ENCODE peak calls at places on chromosomes 13 and 19, in four cellular contexts. G is neural progenitor cell, I is astrocyte, Y is mammary epithelial cell. V is an unnamed sample.

GRCh38 chr19:55644191-55644833 is 863 bp downstream of the ZNF581 start:
- DNase-seq in G (no peak), I (no peak), Y (no peak), V (peak)

GRCh38 chr13:44231786-44232516 is 141.7 kb upstream of the SERP2 start:
- DNase-seq in G (no peak), I (peak), Y (peak), V (no peak)

GRCh38 chr13:97448503-97449251 is 14.7 kb downstream of the RAP2A start:
- DNase-seq in G (peak), I (no peak), Y (no peak), V (no peak)

GRCh38 chr13:28425796-28426195 is 69.1 kb downstream of the FLT1 start:
- DNase-seq in G (no peak), I (no peak), Y (no peak), V (no peak)

GRCh38 chr19:18223860-18224524 is 2.2 kb downstream of the PDE4C start:
- DNase-seq in G (peak), I (no peak), Y (no peak), V (peak)

GRCh38 chr19:35146746-35147466 is 3.9 kb downstream of the FXYD7 start:
- DNase-seq in G (no peak), I (no peak), Y (no peak), V (no peak)

GRCh38 chr13:83219832-83220231 is 662.4 kb downstream of the SLITRK1 start:
- DNase-seq in G (no peak), I (no peak), Y (no peak), V (no peak)

GRCh38 chr19:6318772-6319171 is 14.6 kb downstream of the ACER1 start:
- DNase-seq in G (no peak), I (peak), Y (peak), V (no peak)

GRCh38 chr13:79374578-79374977 is 31.5 kb downstream of the RBM26 start:
- DNase-seq in G (no peak), I (no peak), Y (no peak), V (no peak)

GRCh38 chr19:45400192-45400591 is 4.7 kb downstream of the PPP1R13L start:
- DNase-seq in G (no peak), I (no peak), Y (peak), V (no peak)

GRCh38 chr13:31912641-31913401 is 118.8 kb upstream of the FRY start:
- DNase-seq in G (no peak), I (no peak), Y (peak), V (no peak)

GRCh38 chr19:36114763-36115452 is at the start of gene POLR2I:
- DNase-seq in G (peak), I (peak), Y (peak), V (peak)

GRCh38 chr19:51948979-51949378 is 21.7 kb downstream of the ZNF613 start:
- DNase-seq in G (no peak), I (peak), Y (no peak), V (no peak)

GRCh38 chr13:97262058-97262457 is 39.9 kb downstream of the MBNL2 start:
- DNase-seq in G (no peak), I (no peak), Y (no peak), V (no peak)

GRCh38 chr13:95124959-95125358 is 176.3 kb downstream of the ABCC4 start:
- DNase-seq in G (no peak), I (no peak), Y (no peak), V (no peak)

GRCh38 chr13:98575876-98576214 is 1.1 kb downstream of the STK24 start:
- DNase-seq in G (no peak), I (no peak), Y (no peak), V (no peak)

GRCh38 chr19:18776288-18776594 is 14.9 kb downstream of the COMP start:
- DNase-seq in G (no peak), I (peak), Y (no peak), V (no peak)

GRCh38 chr19:46537136-46538097 is 41.8 kb upstream of the PNMA8B start:
- DNase-seq in G (peak), I (no peak), Y (peak), V (peak)

GRCh38 chr13:79686441-79686840 is 205.5 kb downstream of the NDFIP2 start:
- DNase-seq in G (no peak), I (no peak), Y (no peak), V (no peak)

GRCh38 chr13:71464673-71465072 is 402.3 kb downstream of the DACH1 start:
- DNase-seq in G (no peak), I (peak), Y (no peak), V (no peak)

GRCh38 chr13:27012482-27013197 is 159.0 kb downstream of the USP12 start:
- DNase-seq in G (no peak), I (peak), Y (peak), V (no peak)

GRCh38 chr19:2188708-2189385 is 25.1 kb downstream of the DOT1L start:
- DNase-seq in G (no peak), I (no peak), Y (no peak), V (no peak)

DNA sequence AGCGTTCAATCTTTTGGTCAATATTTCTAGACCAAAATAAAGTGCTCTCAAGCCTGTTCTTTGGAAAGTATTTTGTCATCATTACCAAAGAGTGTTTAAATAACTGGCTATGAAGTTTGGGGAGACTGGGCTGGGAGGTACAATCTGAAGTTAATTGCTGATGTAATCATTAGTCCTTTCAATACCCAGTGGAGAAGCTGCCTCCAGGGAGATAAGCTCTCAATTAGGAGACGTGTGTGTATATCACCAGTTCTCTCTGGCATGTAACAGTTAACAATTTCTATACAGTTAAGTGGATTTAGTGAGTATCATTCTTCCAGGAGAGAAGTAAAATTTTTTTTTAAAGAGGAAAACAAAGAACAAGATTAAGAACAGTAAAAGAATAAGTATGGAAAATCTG is 1.4 kb downstream of the COL4A1 start:
- DNase-seq in G (no peak), I (no peak), Y (no peak), V (no peak)
- H3K9ac ChIP-seq in G (no peak), I (peak), Y (no peak), V (no peak)

GRCh38 chr19:16473875-16474397 is 2.2 kb upstream of the EPS15L1 start:
- DNase-seq in G (no peak), I (no peak), Y (no peak), V (no peak)
- H2AFZ ChIP-seq in G (no peak), I (no peak), Y (no peak), V (no peak)

DNA sequence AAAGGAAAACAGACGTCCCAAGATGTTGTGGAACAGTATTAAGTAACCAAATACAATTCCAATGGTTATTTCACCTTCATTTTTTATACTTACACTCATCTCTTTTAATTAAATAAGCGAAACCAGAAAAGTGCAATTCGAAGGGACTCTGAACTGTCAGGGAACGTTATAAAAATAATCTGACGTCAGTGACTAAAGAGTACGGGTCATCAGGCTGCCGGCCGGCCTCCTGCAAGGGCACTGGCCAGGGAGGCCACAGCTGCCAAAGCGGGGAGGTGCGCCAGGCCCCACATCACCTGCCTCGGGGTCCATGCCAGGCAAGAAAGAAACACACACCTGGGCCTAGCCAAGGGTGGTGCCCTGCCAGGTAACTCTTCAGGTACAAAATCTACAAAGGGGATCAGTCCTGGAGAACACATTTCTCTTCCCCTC is 61.3 kb downstream of the CDADC1 start:
- DNase-seq in G (no peak), I (no peak), Y (no peak), V (no peak)
- H3K9ac ChIP-seq in G (no peak), I (no peak), Y (no peak), V (no peak)

GRCh38 chr13:30105381-30105780 is 202.0 kb downstream of the KATNAL1 start:
- DNase-seq in G (peak), I (no peak), Y (no peak), V (no peak)

GRCh38 chr13:30107126-30107525 is 200.2 kb downstream of the KATNAL1 start:
- DNase-seq in G (no peak), I (no peak), Y (no peak), V (no peak)

GRCh38 chr13:30107536-30108136 is 199.7 kb downstream of the KATNAL1 start:
- DNase-seq in G (no peak), I (no peak), Y (peak), V (no peak)

GRCh38 chr13:30108216-30108912 is 199.0 kb downstream of the KATNAL1 start:
- DNase-seq in G (no peak), I (no peak), Y (no peak), V (no peak)

DNA sequence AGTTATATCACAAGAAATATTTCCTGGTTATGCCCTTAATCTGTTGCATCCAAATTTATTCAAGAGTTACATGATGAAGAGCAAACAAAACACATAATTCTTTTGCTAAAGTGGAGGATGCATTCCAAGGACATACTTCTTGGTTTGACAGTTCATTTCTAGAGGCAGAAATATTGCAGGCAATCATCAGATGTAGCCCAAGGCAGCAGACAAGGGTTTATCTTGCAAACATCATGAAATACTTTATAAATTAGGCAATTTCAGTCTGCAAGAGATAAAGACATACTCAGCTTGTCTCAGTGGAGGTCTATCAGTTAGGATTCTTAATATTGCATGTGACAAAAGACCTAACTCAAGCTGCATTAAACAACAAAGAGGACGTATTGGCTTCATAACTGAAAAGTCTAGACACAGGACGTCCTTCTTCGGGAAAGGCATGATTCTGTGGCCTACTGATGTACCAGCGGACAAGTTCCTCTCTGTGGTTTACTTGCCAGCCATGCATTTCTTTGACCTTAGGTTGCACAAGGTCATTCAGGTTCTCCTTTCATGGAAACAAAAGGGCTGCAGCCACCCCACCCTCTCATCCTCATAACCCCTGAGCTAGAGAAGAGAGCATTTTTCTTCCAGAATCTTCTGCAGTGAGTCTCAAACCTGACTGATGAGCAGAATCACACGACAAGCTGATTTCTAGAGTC is 204.0 kb downstream of the KATNAL1 start:
- DNase-seq in G (no peak), I (no peak), Y (no peak), V (no peak)
- H2AFZ ChIP-seq in G (no peak), I (no peak), Y (no peak), V (no peak)

DNA sequence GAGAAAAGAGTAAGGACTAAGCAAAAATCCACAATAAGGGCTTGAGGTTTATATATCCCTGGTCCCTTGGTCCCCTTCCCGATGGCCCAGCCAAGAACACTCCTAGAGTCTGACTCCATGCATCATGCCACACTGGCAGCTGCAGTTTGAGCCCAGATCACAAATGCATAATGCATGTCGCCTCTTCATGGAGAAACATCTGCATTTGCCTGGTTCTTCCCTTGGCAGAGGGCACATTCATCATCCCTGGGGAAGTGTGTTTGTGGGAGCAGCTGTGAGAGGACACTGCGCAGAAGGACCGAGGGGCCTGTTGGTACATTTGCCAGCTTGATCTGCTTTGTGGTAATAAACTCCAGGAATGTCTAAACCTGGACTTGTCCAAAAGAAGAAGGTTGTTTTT is 731.8 kb downstream of the FGF9 start:
- DNase-seq in G (no peak), I (no peak), Y (no peak), V (no peak)
- H3K9ac ChIP-seq in G (no peak), I (no peak), Y (no peak), V (no peak)

DNA sequence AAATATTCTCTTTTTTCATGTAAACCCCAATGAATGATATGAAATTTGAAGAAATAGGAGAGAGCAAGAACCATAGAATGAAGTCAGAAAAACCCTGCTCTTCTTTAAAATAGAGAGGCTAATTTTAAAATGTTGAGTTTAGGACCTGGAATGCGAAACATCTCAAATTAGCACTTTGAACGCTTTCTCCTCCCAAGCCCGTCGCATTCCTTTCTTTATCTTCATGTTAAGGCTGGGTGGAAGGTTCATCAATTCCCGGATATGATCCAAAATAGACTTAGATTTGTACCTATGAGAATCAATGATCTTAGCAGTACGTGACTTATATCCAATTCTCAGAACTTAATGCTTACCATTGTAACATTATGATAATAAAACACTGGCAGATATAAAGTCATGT is 24.1 kb upstream of the LGALS16 start:
- DNase-seq in G (no peak), I (no peak), Y (no peak), V (no peak)
- H2AFZ ChIP-seq in G (no peak), I (no peak), Y (no peak), V (no peak)

DNA sequence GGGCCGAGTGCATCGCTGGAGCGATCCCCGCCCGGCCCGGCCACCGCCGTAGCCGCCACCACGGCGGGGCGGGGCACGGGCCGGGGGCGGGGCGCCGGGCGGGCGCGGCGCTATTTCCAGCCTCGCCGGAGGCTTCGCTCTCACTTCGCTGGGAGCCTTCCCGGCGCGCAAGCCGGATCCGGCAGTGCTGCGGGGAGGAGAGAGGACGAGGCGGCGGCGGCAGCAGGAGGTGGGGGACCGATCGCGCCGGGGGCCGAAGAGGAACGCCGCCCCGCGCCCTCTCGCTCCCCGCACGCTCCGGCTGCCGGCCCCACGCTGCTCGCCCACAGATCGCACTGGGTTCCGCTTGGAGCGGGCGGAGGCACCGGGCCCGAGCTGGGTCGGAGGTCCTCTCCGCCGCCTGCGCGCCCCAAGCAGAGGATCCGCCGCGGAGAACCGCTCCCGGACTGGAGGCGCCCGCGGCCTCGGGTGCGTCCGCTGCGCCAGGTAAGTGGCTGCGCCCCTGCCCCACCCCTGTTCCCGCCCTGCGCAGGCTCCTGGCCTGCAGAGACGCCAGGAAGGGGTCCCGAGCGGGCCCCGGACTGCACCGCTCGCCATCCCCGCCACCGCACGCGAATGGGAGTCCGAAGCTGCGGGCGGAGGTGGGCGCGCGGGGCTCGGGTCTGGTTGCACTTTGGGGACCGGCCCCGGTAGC is at the start of gene CHST8:
- DNase-seq in G (peak), I (peak), Y (peak), V (no peak)
- H3K9ac ChIP-seq in G (no peak), I (no peak), Y (no peak), V (no peak)

V was measured in Karpas-422.